ENCODE peak calls at places on chromosomes 3 and 15, in seven cellular contexts. K is astrocyte, C is ELR, T is psoas muscle, V is PC-3, P is B cell, G is GM10248. Q is an unnamed sample.

GRCh38 chr3:101813817-101814440 is 34.9 kb downstream of the NXPE3 start:
- DNase-seq in K (no peak), C (peak), T (no peak), V (peak), P (peak), G (peak), Q (no peak)

GRCh38 chr3:107973152-107973551 is 117.7 kb downstream of the CD47 start:
- DNase-seq in K (no peak), C (peak), T (no peak), V (peak), P (no peak), G (no peak), Q (no peak)

GRCh38 chr3:54146383-54147239 is 24.3 kb downstream of the CACNA2D3 start:
- DNase-seq in K (no peak), C (peak), T (peak), V (peak), P (no peak), G (peak), Q (peak)

GRCh38 chr3:85312326-85312725 is 353.5 kb downstream of the CADM2 start:
- DNase-seq in K (no peak), C (no peak), T (no peak), V (peak), P (no peak), G (no peak), Q (no peak)

GRCh38 chr15:61144055-61144454 is 85.0 kb downstream of the RORA start:
- DNase-seq in K (no peak), C (no peak), T (no peak), V (no peak), P (no peak), G (no peak), Q (no peak)

GRCh38 chr3:149736180-149737100 is 15.8 kb downstream of the COMMD2 start:
- DNase-seq in K (peak), C (peak), T (no peak), V (peak), P (no peak), G (no peak), Q (no peak)

GRCh38 chr15:66290007-66290406 is 3.4 kb upstream of the DIS3L start:
- DNase-seq in K (no peak), C (no peak), T (no peak), V (no peak), P (no peak), G (no peak), Q (no peak)

GRCh38 chr15:38193496-38193895 is 59.1 kb upstream of the SPRED1 start:
- DNase-seq in K (peak), C (peak), T (no peak), V (peak), P (no peak), G (no peak), Q (no peak)

GRCh38 chr3:36405193-36405592 is 24.9 kb downstream of the STAC start:
- DNase-seq in K (peak), C (no peak), T (no peak), V (no peak), P (no peak), G (no peak), Q (no peak)

GRCh38 chr3:26623409-26624208 is 1.0 kb downstream of the LRRC3B start:
- DNase-seq in K (no peak), C (no peak), T (no peak), V (no peak), P (no peak), G (no peak), Q (peak)

GRCh38 chr15:82585072-82585471 is 44.8 kb upstream of the RPS17 start:
- DNase-seq in K (peak), C (peak), T (no peak), V (no peak), P (no peak), G (no peak), Q (no peak)

GRCh38 chr15:54097019-54097418 is 118.8 kb downstream of the UNC13C start:
- DNase-seq in K (no peak), C (no peak), T (no peak), V (no peak), P (no peak), G (no peak), Q (no peak)

GRCh38 chr15:92503889-92504288 is 110.2 kb downstream of the ST8SIA2 start:
- DNase-seq in K (no peak), C (no peak), T (no peak), V (no peak), P (no peak), G (no peak), Q (no peak)

GRCh38 chr3:48425281-48425812 is 4.5 kb downstream of the PLXNB1 start:
- DNase-seq in K (no peak), C (no peak), T (no peak), V (no peak), P (no peak), G (no peak), Q (no peak)

GRCh38 chr3:52487788-52488691 is 7.1 kb upstream of the STAB1 start:
- DNase-seq in K (no peak), C (no peak), T (no peak), V (no peak), P (no peak), G (no peak), Q (no peak)

GRCh38 chr3:45915518-45916231 is 27.6 kb upstream of the CXCR6 start:
- DNase-seq in K (peak), C (peak), T (no peak), V (peak), P (no peak), G (peak), Q (no peak)

GRCh38 chr3:123535580-123535979 is 49.3 kb downstream of the HACD2 start:
- DNase-seq in K (peak), C (peak), T (no peak), V (peak), P (no peak), G (no peak), Q (no peak)

GRCh38 chr3:196270499-196270898 is 17.0 kb downstream of the PCYT1A start:
- DNase-seq in K (no peak), C (no peak), T (no peak), V (no peak), P (no peak), G (no peak), Q (no peak)